ENCODE peak calls at places on chromosome 1, in nine cellular contexts. One of them, this sample, is unnamed. For H3K36me3 and H3K27me3, the result is how much of the 10 kb centered on the place peaks cover.

GRCh38 chr1:207355060-207355459 is 33.6 kb downstream of the CD55 start:
- DNase-seq in lung: no peak
- DNase-seq in BJ: no peak
- DNase-seq in SK-N-SH: no peak
- DNase-seq in H1: no peak
- DNase-seq in neural progenitor cell: no peak
- DNase-seq in adrenal gland: no peak
- DNase-seq in Peyer's patch: no peak
- DNase-seq in esophagus muscularis mucosa: no peak
- DNase-seq in this sample: no peak

GRCh38 chr1:46547481-46548383 is 3.7 kb downstream of the KNCN start:
- DNase-seq in lung: no peak
- DNase-seq in BJ: no peak
- DNase-seq in esophagus muscularis mucosa: no peak
- DNase-seq in H1: no peak
- DNase-seq in adrenal gland: no peak
- DNase-seq in Peyer's patch: no peak
- DNase-seq in neural progenitor cell: peak
- DNase-seq in SK-N-SH: peak
- DNase-seq in this sample: no peak

GRCh38 chr1:7401814-7402547 is 369.1 kb upstream of the VAMP3 start:
- DNase-seq in lung: peak
- DNase-seq in neural progenitor cell: no peak
- DNase-seq in adrenal gland: peak
- DNase-seq in esophagus muscularis mucosa: peak
- DNase-seq in BJ: peak
- DNase-seq in H1: peak
- DNase-seq in Peyer's patch: no peak
- DNase-seq in SK-N-SH: peak
- DNase-seq in this sample: no peak

GRCh38 chr1:85607126-85607912 is 26.8 kb downstream of the CCN1 start:
- DNase-seq in SK-N-SH: no peak
- DNase-seq in lung: no peak
- DNase-seq in neural progenitor cell: peak
- DNase-seq in H1: peak
- DNase-seq in esophagus muscularis mucosa: no peak
- DNase-seq in Peyer's patch: no peak
- DNase-seq in adrenal gland: no peak
- DNase-seq in BJ: peak
- DNase-seq in this sample: no peak

GRCh38 chr1:225954753-225955152 is 13.7 kb upstream of the LEFTY2 start:
- DNase-seq in lung: no peak
- DNase-seq in SK-N-SH: no peak
- DNase-seq in esophagus muscularis mucosa: no peak
- DNase-seq in H1: no peak
- DNase-seq in adrenal gland: no peak
- DNase-seq in Peyer's patch: no peak
- DNase-seq in neural progenitor cell: no peak
- DNase-seq in BJ: no peak
- DNase-seq in this sample: no peak

GRCh38 chr1:29912413-29912812 is 676.1 kb downstream of the PTPRU start:
- DNase-seq in adrenal gland: peak
- DNase-seq in H1: no peak
- DNase-seq in neural progenitor cell: no peak
- DNase-seq in esophagus muscularis mucosa: no peak
- DNase-seq in BJ: no peak
- DNase-seq in lung: no peak
- DNase-seq in Peyer's patch: no peak
- DNase-seq in SK-N-SH: no peak
- DNase-seq in this sample: no peak

GRCh38 chr1:46455951-46456350 is 33.7 kb upstream of the DMBX1 start:
- DNase-seq in neural progenitor cell: no peak
- DNase-seq in adrenal gland: no peak
- DNase-seq in lung: no peak
- DNase-seq in BJ: no peak
- DNase-seq in H1: no peak
- DNase-seq in Peyer's patch: no peak
- DNase-seq in esophagus muscularis mucosa: no peak
- DNase-seq in SK-N-SH: no peak
- DNase-seq in this sample: no peak

GRCh38 chr1:89962024-89962741 is 32.7 kb upstream of the ZNF326 start:
- DNase-seq in esophagus muscularis mucosa: no peak
- DNase-seq in H1: no peak
- DNase-seq in Peyer's patch: no peak
- DNase-seq in neural progenitor cell: no peak
- DNase-seq in SK-N-SH: no peak
- DNase-seq in lung: no peak
- DNase-seq in BJ: no peak
- DNase-seq in adrenal gland: no peak
- DNase-seq in this sample: no peak

GRCh38 chr1:228733576-228733975 is 1.7 kb upstream of the RHOU start:
- DNase-seq in adrenal gland: no peak
- DNase-seq in H1: no peak
- DNase-seq in Peyer's patch: no peak
- DNase-seq in SK-N-SH: no peak
- DNase-seq in neural progenitor cell: no peak
- DNase-seq in BJ: no peak
- DNase-seq in esophagus muscularis mucosa: peak
- DNase-seq in lung: no peak
- DNase-seq in this sample: no peak

DNA sequence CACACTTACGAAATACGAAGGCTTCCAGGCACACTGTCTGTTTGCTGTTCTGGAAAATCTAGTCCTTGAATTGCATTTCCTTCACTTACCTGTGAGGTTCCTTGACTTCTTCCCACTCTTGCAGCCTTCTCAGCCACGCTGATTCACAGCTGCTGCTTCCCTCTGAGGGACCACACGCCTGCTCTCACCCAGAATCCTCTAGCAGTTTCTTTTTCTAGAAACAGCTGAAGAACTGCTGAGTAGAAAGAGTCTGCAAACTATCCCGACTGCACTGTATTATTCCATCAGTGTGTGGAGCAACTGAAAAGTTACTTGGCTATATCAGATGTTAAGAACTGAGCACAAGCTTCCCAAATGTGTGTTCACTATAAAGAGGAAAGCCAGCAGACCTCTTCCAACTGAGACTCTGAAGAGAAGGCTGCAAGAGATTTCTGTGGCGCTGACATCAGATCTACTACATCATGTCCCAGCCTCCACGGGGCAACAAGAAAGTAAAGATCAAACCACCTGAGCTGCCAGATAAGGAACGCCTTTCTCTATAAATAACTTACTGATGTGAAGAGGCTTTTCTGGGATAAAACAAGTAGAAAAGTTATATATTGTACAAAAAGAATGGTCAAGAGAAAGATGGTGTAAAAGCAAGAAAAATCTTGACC is 226.6 kb downstream of the RERE start:
- DNase-seq in esophagus muscularis mucosa: no peak
- DNase-seq in lung: no peak
- DNase-seq in H1: no peak
- DNase-seq in Peyer's patch: no peak
- DNase-seq in neural progenitor cell: no peak
- DNase-seq in SK-N-SH: no peak
- DNase-seq in BJ: no peak
- DNase-seq in adrenal gland: no peak
- DNase-seq in this sample: no peak
- TF ChIP-seq CTCF in esophagus muscularis mucosa: no peak
- TF ChIP-seq CTCF in lung: no peak
- TF ChIP-seq CTCF in H1: no peak
- TF ChIP-seq CTCF in Peyer's patch: no peak
- TF ChIP-seq CTCF in neural progenitor cell: no peak
- TF ChIP-seq CTCF in SK-N-SH: no peak
- TF ChIP-seq CTCF in BJ: no peak
- TF ChIP-seq CTCF in adrenal gland: no peak
- TF ChIP-seq CTCF in this sample: no peak

DNA sequence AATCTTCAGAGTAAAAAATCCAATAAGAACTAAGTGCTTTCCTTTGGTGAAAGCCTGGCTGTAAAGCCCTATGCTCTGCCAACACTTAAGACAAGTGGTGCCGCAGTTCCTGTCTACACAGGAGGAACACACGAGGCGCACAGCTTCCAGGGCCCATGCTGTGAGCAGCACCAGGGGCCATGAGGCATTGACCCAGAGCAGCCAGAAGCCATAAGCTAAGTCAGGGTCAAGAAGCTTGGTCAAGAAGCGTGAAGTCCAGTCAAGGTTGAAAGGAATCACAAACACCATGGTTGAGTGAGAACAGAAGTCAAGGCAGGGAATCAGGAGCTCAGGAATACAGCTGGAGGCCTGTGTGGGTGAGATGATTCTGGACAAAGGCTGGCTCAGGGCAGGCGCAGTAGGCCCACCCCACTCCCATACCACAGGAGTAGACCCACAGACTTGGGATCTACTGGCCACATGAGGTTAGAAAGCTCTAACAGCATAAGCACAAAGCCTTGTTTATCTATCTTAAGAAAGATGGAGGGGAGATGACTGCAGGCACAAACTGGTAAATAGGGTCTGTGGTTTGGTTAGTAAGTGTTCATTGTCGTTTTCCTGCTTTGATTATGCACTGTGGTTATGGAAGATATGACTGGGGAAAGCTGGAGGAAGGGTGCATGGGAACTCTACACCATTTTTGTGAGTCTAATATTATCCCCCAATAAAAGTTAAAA is 42.9 kb upstream of the RCAN3 start:
- DNase-seq in BJ: no peak
- DNase-seq in esophagus muscularis mucosa: no peak
- DNase-seq in H1: no peak
- DNase-seq in adrenal gland: no peak
- DNase-seq in Peyer's patch: no peak
- DNase-seq in lung: no peak
- DNase-seq in neural progenitor cell: no peak
- DNase-seq in SK-N-SH: no peak
- DNase-seq in this sample: no peak
- H3K36me3 ChIP-seq in BJ: under half
- H3K36me3 ChIP-seq in esophagus muscularis mucosa: under half
- H3K36me3 ChIP-seq in H1: under half
- H3K36me3 ChIP-seq in adrenal gland: under half
- H3K36me3 ChIP-seq in Peyer's patch: half or more
- H3K36me3 ChIP-seq in lung: under half
- H3K36me3 ChIP-seq in neural progenitor cell: under half
- H3K36me3 ChIP-seq in SK-N-SH: under half
- H3K36me3 ChIP-seq in this sample: under half

GRCh38 chr1:213987876-213988638 is at the start of gene PROX1:
- DNase-seq in lung: peak
- DNase-seq in BJ: peak
- DNase-seq in Peyer's patch: peak
- DNase-seq in esophagus muscularis mucosa: peak
- DNase-seq in SK-N-SH: peak
- DNase-seq in H1: peak
- DNase-seq in adrenal gland: peak
- DNase-seq in neural progenitor cell: peak
- DNase-seq in this sample: peak

GRCh38 chr1:213989740-213990472 is 2.1 kb downstream of the PROX1 start:
- DNase-seq in SK-N-SH: no peak
- DNase-seq in lung: no peak
- DNase-seq in neural progenitor cell: no peak
- DNase-seq in adrenal gland: no peak
- DNase-seq in esophagus muscularis mucosa: peak
- DNase-seq in BJ: no peak
- DNase-seq in H1: no peak
- DNase-seq in Peyer's patch: no peak
- DNase-seq in this sample: no peak

GRCh38 chr1:213989071-213989739 is 1.4 kb downstream of the PROX1 start:
- DNase-seq in lung: no peak
- DNase-seq in BJ: no peak
- DNase-seq in esophagus muscularis mucosa: no peak
- DNase-seq in H1: peak
- DNase-seq in adrenal gland: peak
- DNase-seq in SK-N-SH: peak
- DNase-seq in Peyer's patch: no peak
- DNase-seq in neural progenitor cell: peak
- DNase-seq in this sample: peak

GRCh38 chr1:213987422-213987875 is 324 bp upstream of the PROX1 start:
- DNase-seq in SK-N-SH: peak
- DNase-seq in lung: no peak
- DNase-seq in esophagus muscularis mucosa: no peak
- DNase-seq in Peyer's patch: no peak
- DNase-seq in BJ: no peak
- DNase-seq in adrenal gland: no peak
- DNase-seq in H1: no peak
- DNase-seq in neural progenitor cell: peak
- DNase-seq in this sample: no peak

DNA sequence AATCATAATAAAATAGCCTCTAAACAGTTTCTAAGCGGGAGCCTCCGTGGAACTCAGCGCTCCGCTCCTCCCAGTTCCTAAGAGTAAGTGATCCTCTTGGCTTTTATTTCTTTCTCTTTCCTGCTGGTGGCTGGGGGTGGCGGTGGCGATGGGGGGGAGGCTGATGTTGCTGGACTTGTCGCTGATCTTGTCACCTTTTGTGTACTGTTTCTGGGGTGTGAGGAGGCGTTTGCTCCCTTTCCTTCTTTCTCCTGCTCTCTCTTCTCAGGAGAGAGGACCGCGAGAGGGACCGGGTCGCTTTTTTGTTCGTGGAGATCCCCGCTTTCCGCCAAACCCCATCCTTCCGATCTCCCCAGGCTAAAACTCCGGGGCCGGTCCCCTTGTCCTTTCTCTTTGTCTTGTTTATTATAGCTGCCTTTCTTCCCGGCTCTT is 882 bp downstream of the PROX1 start:
- DNase-seq in BJ: no peak
- DNase-seq in lung: no peak
- DNase-seq in H1: no peak
- DNase-seq in esophagus muscularis mucosa: no peak
- DNase-seq in adrenal gland: peak
- DNase-seq in Peyer's patch: no peak
- DNase-seq in SK-N-SH: peak
- DNase-seq in neural progenitor cell: no peak
- DNase-seq in this sample: no peak
- H3K27me3 ChIP-seq in BJ: under half
- H3K27me3 ChIP-seq in lung: under half
- H3K27me3 ChIP-seq in H1: half or more
- H3K27me3 ChIP-seq in esophagus muscularis mucosa: half or more
- H3K27me3 ChIP-seq in adrenal gland: under half
- H3K27me3 ChIP-seq in Peyer's patch: under half
- H3K27me3 ChIP-seq in SK-N-SH: under half
- H3K27me3 ChIP-seq in neural progenitor cell: half or more
- H3K27me3 ChIP-seq in this sample: under half

DNA sequence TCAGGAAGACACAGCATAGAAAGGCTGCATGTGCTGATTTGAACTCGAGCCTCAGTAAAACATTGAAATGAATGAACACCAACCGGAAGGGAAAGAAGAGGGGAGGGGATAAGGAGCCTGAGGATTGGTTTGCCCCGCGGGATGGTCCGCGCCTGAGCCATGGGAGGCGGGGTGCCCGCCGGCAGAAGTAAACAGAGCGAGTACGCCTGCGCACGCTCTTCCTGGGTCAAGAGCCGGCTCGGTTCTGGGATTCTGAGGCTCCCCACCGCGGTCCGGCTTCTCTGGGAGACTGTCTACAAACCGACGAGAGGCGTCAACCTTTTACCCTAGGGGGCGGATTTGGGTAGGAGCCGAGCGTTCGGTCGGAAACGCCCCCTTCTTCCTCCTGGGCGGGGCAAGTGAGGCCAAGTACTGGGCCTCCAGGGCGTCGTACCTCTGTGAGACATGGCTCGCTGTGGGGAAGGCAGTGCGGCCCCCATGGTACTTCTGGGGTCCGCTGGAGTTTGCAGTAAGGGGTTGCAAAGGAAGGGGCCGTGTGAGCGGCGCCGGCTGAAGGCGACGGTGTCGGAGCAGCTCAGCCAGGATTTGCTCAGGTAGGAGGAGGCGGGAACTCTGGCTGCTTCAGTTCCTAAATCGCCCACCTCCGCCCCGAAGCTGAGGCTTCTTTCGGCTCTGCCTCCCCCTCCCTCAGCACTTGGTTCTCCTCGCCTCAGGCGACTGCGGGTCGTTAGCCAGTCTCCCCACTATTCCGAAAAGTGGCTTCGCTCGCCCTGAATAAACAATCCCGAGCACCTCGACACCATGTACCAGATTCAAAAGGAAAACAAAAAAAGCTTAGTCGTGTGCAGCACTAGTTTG is at the start of gene BTBD8:
- DNase-seq in BJ: peak
- DNase-seq in adrenal gland: peak
- DNase-seq in esophagus muscularis mucosa: peak
- DNase-seq in neural progenitor cell: peak
- DNase-seq in Peyer's patch: peak
- DNase-seq in H1: peak
- DNase-seq in SK-N-SH: peak
- DNase-seq in lung: peak
- DNase-seq in this sample: peak
- TF ChIP-seq CTCF in BJ: no peak
- TF ChIP-seq CTCF in adrenal gland: no peak
- TF ChIP-seq CTCF in esophagus muscularis mucosa: no peak
- TF ChIP-seq CTCF in neural progenitor cell: peak
- TF ChIP-seq CTCF in Peyer's patch: no peak
- TF ChIP-seq CTCF in H1: peak
- TF ChIP-seq CTCF in SK-N-SH: no peak
- TF ChIP-seq CTCF in lung: no peak
- TF ChIP-seq CTCF in this sample: no peak

This sample was measured in pancreas.